ENCODE peak calls at places on chromosomes 4 and X, in six cellular contexts. M is NCI-H1436, Y is GM10248, J is hippocampal formation, C is KG1, R is SJSA1. L is an unnamed sample.

GRCh38 chrX:24479924-24480722 is 15.0 kb downstream of the PDK3 start:
- DNase-seq in M (peak), Y (peak), J (no peak), C (peak), R (peak), L (peak)

GRCh38 chr4:78569291-78569821 is 17.8 kb downstream of the ANXA3 start:
- DNase-seq in M (no peak), Y (no peak), J (no peak), C (no peak), R (peak), L (no peak)

GRCh38 chr4:170497105-170497504 is 407.3 kb upstream of the AADAT start:
- DNase-seq in M (peak), Y (peak), J (no peak), C (no peak), R (peak), L (peak)

GRCh38 chrX:133529578-133529977 is 114.3 kb upstream of the GPC4 start:
- DNase-seq in M (no peak), Y (no peak), J (no peak), C (no peak), R (no peak), L (no peak)

GRCh38 chr4:10144971-10145370 is 28.4 kb upstream of the WDR1 start:
- DNase-seq in M (no peak), Y (no peak), J (no peak), C (no peak), R (no peak), L (no peak)

GRCh38 chr4:183987987-183988392 is 82.9 kb downstream of the STOX2 start:
- DNase-seq in M (no peak), Y (no peak), J (peak), C (no peak), R (peak), L (peak)

GRCh38 chrX:117120700-117121099 is 657.9 kb upstream of the CT83 start:
- DNase-seq in M (no peak), Y (no peak), J (no peak), C (no peak), R (no peak), L (no peak)

GRCh38 chrX:41734530-41734929 is 10.5 kb downstream of the GPR82 start:
- DNase-seq in M (no peak), Y (no peak), J (no peak), C (no peak), R (no peak), L (no peak)

GRCh38 chr4:125115476-125115875 is 199.3 kb upstream of the FAT4 start:
- DNase-seq in M (no peak), Y (no peak), J (peak), C (no peak), R (no peak), L (no peak)

GRCh38 chr4:24850669-24851068 is 55.3 kb downstream of the SOD3 start:
- DNase-seq in M (no peak), Y (no peak), J (no peak), C (no peak), R (peak), L (no peak)

GRCh38 chr4:153223935-153224334 is 19.7 kb downstream of the TRIM2 start:
- DNase-seq in M (no peak), Y (no peak), J (peak), C (no peak), R (peak), L (peak)

GRCh38 chr4:183405371-183405770 is 39.1 kb upstream of the CDKN2AIP start:
- DNase-seq in M (no peak), Y (no peak), J (no peak), C (no peak), R (no peak), L (no peak)

GRCh38 chr4:4446434-4446833 is 59.5 kb downstream of the NSG1 start:
- DNase-seq in M (no peak), Y (no peak), J (no peak), C (no peak), R (peak), L (no peak)

GRCh38 chrX:84339507-84340364 is 151.7 kb upstream of the RPS6KA6 start:
- DNase-seq in M (peak), Y (no peak), J (no peak), C (no peak), R (no peak), L (no peak)

GRCh38 chr4:101973331-101973730 is 182.8 kb downstream of the BANK1 start:
- DNase-seq in M (no peak), Y (no peak), J (no peak), C (no peak), R (no peak), L (no peak)

GRCh38 chr4:176334066-176334465 is 14.3 kb downstream of the SPCS3 start:
- DNase-seq in M (no peak), Y (no peak), J (no peak), C (no peak), R (no peak), L (no peak)

GRCh38 chr4:80407246-80407645 is 71.7 kb downstream of the CFAP299 start:
- DNase-seq in M (no peak), Y (no peak), J (no peak), C (no peak), R (no peak), L (no peak)

GRCh38 chr4:173509031-173510001 is 20.7 kb downstream of the HAND2 start:
- DNase-seq in M (no peak), Y (no peak), J (no peak), C (no peak), R (no peak), L (no peak)

GRCh38 chr4:48669086-48669485 is 111.0 kb downstream of the FRYL start:
- DNase-seq in M (no peak), Y (no peak), J (no peak), C (no peak), R (no peak), L (no peak)

GRCh38 chr4:37441231-37442061 is 196.9 kb downstream of the NWD2 start:
- DNase-seq in M (no peak), Y (no peak), J (no peak), C (no peak), R (no peak), L (no peak)

GRCh38 chr4:39756159-39756558 is 58.2 kb downstream of the UBE2K start:
- DNase-seq in M (no peak), Y (no peak), J (no peak), C (no peak), R (no peak), L (no peak)

GRCh38 chr4:181659202-181659601 is 584.0 kb upstream of the TENM3 start:
- DNase-seq in M (peak), Y (no peak), J (no peak), C (no peak), R (peak), L (no peak)